ENCODE peak calls at places on chromosomes 11 and 22, in four cellular contexts. P, U, E and L are unnamed samples.

GRCh38 chr22:19634206-19634536 is 80.1 kb upstream of the SEPTIN5 start:
- DNase-seq in P (no peak), U (no peak), E (no peak), L (no peak)

GRCh38 chr11:6345356-6345755 is 25.1 kb upstream of the CAVIN3 start:
- DNase-seq in P (no peak), U (no peak), E (no peak), L (no peak)

GRCh38 chr22:24965822-24966626 is 13.5 kb downstream of the KIAA1671 start:
- DNase-seq in P (no peak), U (peak; percentile 67), E (no peak), L (no peak)

GRCh38 chr11:72752088-72752914 is at the start of gene ARAP1:
- DNase-seq in P (peak; percentile 98), U (peak; percentile 68), E (no peak), L (peak; percentile 87)

GRCh38 chr11:10941429-10941828 is 83.6 kb upstream of the ZBED5 start:
- DNase-seq in P (no peak), U (no peak), E (no peak), L (no peak)

GRCh38 chr11:9601041-9601875 is 27.8 kb downstream of the WEE1 start:
- DNase-seq in P (no peak), U (no peak), E (peak; percentile 95), L (no peak)

GRCh38 chr22:41030891-41031290 is 61.5 kb upstream of the EP300 start:
- DNase-seq in P (no peak), U (no peak), E (no peak), L (no peak)

GRCh38 chr22:29208879-29209623 is 3.4 kb downstream of the EMID1 start:
- DNase-seq in P (no peak), U (no peak), E (peak; percentile 25), L (no peak)

GRCh38 chr22:37697540-37697835 is 640 bp downstream of the TRIOBP start:
- DNase-seq in P (no peak), U (no peak), E (no peak), L (no peak)

GRCh38 chr22:37207981-37208380 is 4.3 kb downstream of the SSTR3 start:
- DNase-seq in P (no peak), U (no peak), E (no peak), L (no peak)

GRCh38 chr11:64102005-64102738 is 63.7 kb downstream of the MACROD1 start:
- DNase-seq in P (no peak), U (no peak), E (no peak), L (no peak)

GRCh38 chr11:91967018-91967715 is 257.5 kb upstream of the FAT3 start:
- DNase-seq in P (no peak), U (no peak), E (no peak), L (no peak)

GRCh38 chr11:78828582-78829520 is 254.2 kb upstream of the NARS2 start:
- DNase-seq in P (no peak), U (no peak), E (no peak), L (no peak)

GRCh38 chr11:72243567-72244316 is at the start of gene PHOX2A:
- DNase-seq in P (no peak), U (no peak), E (no peak), L (no peak)

GRCh38 chr11:62708423-62709261 is 1.2 kb downstream of the GNG3 start:
- DNase-seq in P (no peak), U (no peak), E (no peak), L (no peak)

GRCh38 chr22:49621601-49622210 is 206.0 kb downstream of the BRD1 start:
- DNase-seq in P (no peak), U (no peak), E (no peak), L (no peak)

GRCh38 chr11:28242596-28242995 is 134.4 kb downstream of the METTL15 start:
- DNase-seq in P (no peak), U (no peak), E (no peak), L (no peak)
- TF ChIP-seq FOXM1 in P (no peak), U (no peak), E (no peak), L (no peak)

DNA sequence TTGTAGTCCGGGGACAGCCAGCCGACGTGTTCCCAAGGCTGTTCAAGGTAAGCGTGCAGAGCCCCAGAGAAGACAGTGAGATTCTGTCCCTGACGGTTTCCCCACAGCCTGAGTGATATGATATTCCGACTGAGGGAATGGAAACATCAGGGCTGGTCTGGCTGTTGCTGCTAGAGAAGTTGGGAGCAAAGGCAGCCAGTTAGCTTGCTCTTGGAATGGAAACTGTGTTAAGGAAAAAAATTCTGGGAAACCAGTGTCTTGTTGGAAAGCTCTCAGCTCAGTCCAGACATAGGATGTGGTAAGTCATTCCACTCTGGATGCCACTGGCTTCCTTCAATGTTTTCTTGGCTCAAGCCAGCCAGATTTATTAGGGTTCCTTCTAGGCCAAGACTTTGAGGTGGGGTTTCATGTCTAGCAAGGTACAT is 8.8 kb downstream of the CRY2 start:
- DNase-seq in P (no peak), U (no peak), E (no peak), L (no peak)
- TF ChIP-seq BHLHE40 in P (no peak), U (no peak), E (no peak), L (no peak)

GRCh38 chr11:129639300-129639699 is 176.3 kb upstream of the TMEM45B start:
- DNase-seq in P (no peak), U (peak; percentile 3), E (no peak), L (no peak)
- TF ChIP-seq FOXM1 in P (no peak), U (no peak), E (no peak), L (no peak)

DNA sequence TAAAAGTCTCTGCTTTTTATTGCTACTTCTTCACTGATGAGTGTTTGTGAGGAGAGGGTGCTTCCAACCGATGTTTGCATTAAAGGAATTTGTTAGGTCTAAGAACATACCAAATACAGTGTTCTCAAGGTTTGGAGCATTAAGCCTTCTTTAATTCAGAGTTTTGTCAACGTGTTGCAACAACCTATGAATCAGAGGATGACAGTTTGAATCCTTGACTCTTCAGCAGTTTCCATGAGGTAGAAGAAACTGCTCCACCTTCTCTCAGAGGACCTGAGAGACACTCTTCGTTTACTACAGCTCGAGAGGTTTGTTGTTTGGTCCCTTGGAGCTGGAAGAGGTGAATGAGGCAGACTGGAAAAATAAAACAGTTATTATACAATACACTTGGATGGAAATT is 55.7 kb downstream of the NCAM1 start:
- DNase-seq in P (no peak), U (no peak), E (no peak), L (no peak)
- TF ChIP-seq BHLHE40 in P (no peak), U (no peak), E (no peak), L (no peak)

DNA sequence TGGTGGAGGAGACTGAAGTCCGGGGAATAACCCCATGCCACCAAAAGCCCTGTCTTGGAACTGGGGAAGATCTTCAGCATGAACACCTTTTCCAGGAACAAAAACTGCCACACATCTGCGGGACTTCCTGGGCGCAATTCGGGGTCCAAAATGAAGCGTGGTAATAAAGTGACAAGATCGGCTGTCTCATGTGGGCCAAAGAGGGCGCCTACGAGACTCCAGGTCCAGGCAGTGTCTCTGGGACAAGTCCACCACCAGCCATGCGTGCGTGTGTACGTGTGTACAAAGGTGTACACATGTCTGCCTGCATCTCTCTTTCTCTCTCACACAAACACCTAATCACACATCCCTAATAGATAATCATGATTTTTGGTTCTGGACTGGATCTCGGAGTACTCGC is 8.9 kb upstream of the MYBPC3 start:
- DNase-seq in P (no peak), U (no peak), E (no peak), L (no peak)
- TF ChIP-seq FOXM1 in P (no peak), U (no peak), E (no peak), L (no peak)

DNA sequence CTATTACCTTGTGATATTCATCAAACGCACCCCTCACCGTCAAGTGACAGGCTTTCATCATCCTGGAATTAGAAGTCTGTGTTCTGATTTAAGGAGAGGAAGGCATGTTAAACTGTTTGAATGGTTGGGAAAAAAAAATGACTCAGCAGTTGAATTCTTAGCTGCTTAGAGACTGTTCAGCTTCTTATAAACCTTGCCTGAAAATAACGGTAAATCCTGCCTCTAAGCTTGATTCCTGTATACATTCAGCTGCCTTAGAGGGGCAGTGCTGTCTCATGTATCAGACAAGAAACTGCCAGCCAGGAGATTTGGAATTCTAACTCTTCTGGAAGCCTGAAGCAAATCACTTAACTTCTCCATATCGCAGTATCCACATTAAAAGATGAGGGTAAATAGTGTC is 437.4 kb downstream of the JRKL start:
- DNase-seq in P (no peak), U (no peak), E (no peak), L (no peak)
- TF ChIP-seq BHLHE40 in P (no peak), U (no peak), E (no peak), L (no peak)

GRCh38 chr11:60859616-60860250 is 4.0 kb upstream of the PTGDR2 start:
- DNase-seq in P (no peak), U (no peak), E (no peak), L (no peak)

GRCh38 chr11:60858236-60858635 is 2.5 kb upstream of the PTGDR2 start:
- DNase-seq in P (no peak), U (no peak), E (no peak), L (no peak)

GRCh38 chr11:60857378-60858232 is 1.9 kb upstream of the PTGDR2 start:
- DNase-seq in P (no peak), U (no peak), E (no peak), L (no peak)

GRCh38 chr11:60860943-60861342 is 5.2 kb upstream of the PTGDR2 start:
- DNase-seq in P (no peak), U (no peak), E (no peak), L (no peak)

DNA sequence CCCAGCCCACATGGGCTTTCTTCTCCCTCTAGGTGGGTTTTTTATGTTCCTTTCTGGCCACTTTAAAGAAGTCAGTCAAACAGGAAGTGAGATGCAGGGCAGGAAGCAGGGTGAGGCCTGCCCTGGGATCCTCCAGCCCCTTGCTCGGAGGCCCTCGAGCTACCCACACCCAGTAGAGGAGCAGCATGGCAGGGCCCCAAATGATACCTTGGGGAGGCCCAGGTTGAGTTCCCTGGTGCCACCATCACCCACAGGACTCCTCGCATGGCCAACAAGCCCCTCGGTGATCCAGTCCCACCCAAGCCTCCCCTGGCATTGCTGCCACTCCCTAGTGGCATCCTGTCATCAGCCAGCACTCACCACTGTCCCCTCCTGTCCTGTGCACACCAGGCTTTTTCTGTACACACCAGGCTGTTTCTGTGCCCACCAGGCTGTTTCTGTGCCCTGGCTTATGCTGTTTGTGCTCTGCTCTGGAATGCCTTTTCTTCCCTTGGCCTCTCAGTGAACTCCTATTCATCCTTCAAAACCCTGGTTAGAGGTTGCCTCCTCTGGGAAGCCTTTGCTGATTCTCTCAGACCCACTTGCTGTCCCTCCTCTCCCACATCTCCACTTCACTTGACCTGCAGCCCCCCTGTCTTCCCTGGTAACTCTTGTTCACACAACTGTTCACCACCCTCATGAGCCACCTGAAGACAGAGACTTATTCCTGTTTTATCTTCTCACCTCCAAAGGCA is 3.1 kb upstream of the PTGDR2 start:
- DNase-seq in P (no peak), U (no peak), E (no peak), L (no peak)
- TF ChIP-seq FOXM1 in P (no peak), U (no peak), E (no peak), L (no peak)